ENCODE peak calls at places on chromosomes 1 and 21, in four cellular contexts. H is neuronal stem cell, Q is mesendoderm, Y is IMR-90. X is an unnamed sample.

GRCh38 chr1:39987869-39988268 is 32.9 kb downstream of the MFSD2A start:
- DNase-seq in H (no peak), Q (no peak), Y (no peak), X (no peak)

GRCh38 chr1:52741259-52741658 is 15.0 kb downstream of the ZYG11B start:
- DNase-seq in H (no peak), Q (no peak), Y (no peak), X (no peak)

GRCh38 chr1:185463011-185463410 is 146.0 kb upstream of the IVNS1ABP start:
- DNase-seq in H (no peak), Q (no peak), Y (no peak), X (no peak)

GRCh38 chr21:31862078-31862477 is 10.7 kb upstream of the HUNK start:
- DNase-seq in H (no peak), Q (no peak), Y (no peak), X (no peak)

GRCh38 chr1:207309775-207310273 is 11.7 kb upstream of the CD55 start:
- DNase-seq in H (no peak), Q (peak), Y (peak), X (no peak)

GRCh38 chr1:90840323-90840722 is 123.2 kb upstream of the BARHL2 start:
- DNase-seq in H (no peak), Q (no peak), Y (no peak), X (no peak)

GRCh38 chr1:27435566-27436203 is 43.3 kb downstream of the GPR3 start:
- DNase-seq in H (no peak), Q (no peak), Y (no peak), X (no peak)

GRCh38 chr1:31784356-31785019 is 20.3 kb upstream of the ADGRB2 start:
- DNase-seq in H (no peak), Q (no peak), Y (no peak), X (no peak)

GRCh38 chr1:231209531-231209930 is 31.5 kb upstream of the GNPAT start:
- DNase-seq in H (no peak), Q (no peak), Y (no peak), X (no peak)

GRCh38 chr1:207919523-207920210 is 8.7 kb upstream of the CD34 start:
- DNase-seq in H (no peak), Q (no peak), Y (no peak), X (no peak)

GRCh38 chr1:26693557-26694184 is 2.1 kb upstream of the ARID1A start:
- DNase-seq in H (peak), Q (peak), Y (no peak), X (no peak)

GRCh38 chr1:2810281-2810680 is 8.8 kb upstream of the TTC34 start:
- DNase-seq in H (no peak), Q (no peak), Y (no peak), X (no peak)

GRCh38 chr1:22963044-22963677 is 9.5 kb downstream of the LACTBL1 start:
- DNase-seq in H (no peak), Q (no peak), Y (no peak), X (no peak)

GRCh38 chr1:30675761-30676160 is 47.6 kb downstream of the MATN1 start:
- DNase-seq in H (no peak), Q (no peak), Y (peak), X (no peak)

GRCh38 chr1:199931666-199932377 is 95.7 kb upstream of the NR5A2 start:
- DNase-seq in H (no peak), Q (no peak), Y (no peak), X (no peak)

GRCh38 chr1:115829947-115830346 is 11.0 kb downstream of the NHLH2 start:
- DNase-seq in H (no peak), Q (peak), Y (no peak), X (no peak)

GRCh38 chr1:156025873-156026272 is 5.1 kb upstream of the SSR2 start:
- DNase-seq in H (peak), Q (peak), Y (peak), X (peak)

GRCh38 chr21:18443686-18444085 is 40.1 kb upstream of the TMPRSS15 start:
- DNase-seq in H (no peak), Q (no peak), Y (no peak), X (no peak)

GRCh38 chr1:230332429-230333088 is 93.6 kb downstream of the PGBD5 start:
- DNase-seq in H (peak), Q (peak), Y (no peak), X (no peak)

GRCh38 chr1:104294259-104294658 is 544.6 kb downstream of the AMY1C start:
- DNase-seq in H (no peak), Q (peak), Y (no peak), X (no peak)

GRCh38 chr1:204584699-204585372 is 68.6 kb downstream of the MDM4 start:
- DNase-seq in H (no peak), Q (peak), Y (no peak), X (no peak)

GRCh38 chr1:87134061-87134460 is 194.6 kb upstream of the LMO4 start:
- DNase-seq in H (no peak), Q (no peak), Y (peak), X (peak)

GRCh38 chr21:44503901-44504399 is 36.0 kb downstream of the KRTAP10-1 start:
- DNase-seq in H (no peak), Q (no peak), Y (no peak), X (no peak)

GRCh38 chr21:42466700-42467612 is 29.1 kb downstream of the RSPH1 start:
- DNase-seq in H (no peak), Q (peak), Y (peak), X (no peak)

GRCh38 chr1:175317309-175317708 is 124.7 kb upstream of the KIAA0040 start:
- DNase-seq in H (no peak), Q (peak), Y (no peak), X (no peak)

GRCh38 chr1:24909388-24909898 is 20.6 kb downstream of the RUNX3 start:
- DNase-seq in H (peak), Q (peak), Y (peak), X (peak)

DNA sequence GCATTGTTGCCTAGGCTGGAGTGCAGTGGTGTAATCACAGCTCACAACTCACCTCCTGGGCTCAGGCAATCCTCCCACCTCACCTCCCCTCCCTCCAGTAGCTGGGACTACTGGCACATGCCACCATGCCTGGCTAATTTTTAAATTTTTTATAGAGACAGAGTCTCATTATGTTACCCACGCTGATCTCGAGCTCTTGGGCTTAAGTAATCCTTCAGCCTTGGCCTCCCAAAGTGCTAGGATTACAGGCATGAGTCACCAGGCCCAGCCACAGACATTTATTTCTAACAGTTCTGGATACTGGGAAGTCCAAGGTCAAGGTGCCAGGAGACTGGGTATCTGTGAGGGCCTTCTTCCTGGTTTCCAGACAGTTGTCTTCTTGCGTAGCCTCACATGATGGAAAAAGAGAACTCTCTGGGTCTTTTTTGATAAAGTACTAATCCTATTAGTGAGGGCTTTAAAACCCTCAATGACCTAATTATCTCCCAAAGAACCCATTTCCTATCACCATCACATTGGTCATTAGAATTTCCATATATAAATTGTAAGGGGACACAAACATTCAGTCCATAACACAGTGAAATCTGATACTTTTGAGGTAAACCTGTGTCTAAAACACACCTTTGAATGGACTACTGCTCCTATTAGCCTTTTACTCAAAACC is 67.9 kb downstream of the PHACTR4 start:
- DNase-seq in H (peak), Q (peak), Y (peak), X (no peak)
- H3K27ac ChIP-seq in H (no peak), Q (no peak), Y (peak), X (no peak)

GRCh38 chr1:215005078-215005477 is 77.5 kb upstream of the KCNK2 start:
- DNase-seq in H (no peak), Q (no peak), Y (peak), X (no peak)

GRCh38 chr1:215005656-215006335 is 76.7 kb upstream of the KCNK2 start:
- DNase-seq in H (no peak), Q (no peak), Y (no peak), X (no peak)

GRCh38 chr1:215002471-215002870 is 80.1 kb upstream of the KCNK2 start:
- DNase-seq in H (no peak), Q (peak), Y (peak), X (no peak)

GRCh38 chr1:215003686-215004085 is 78.9 kb upstream of the KCNK2 start:
- DNase-seq in H (no peak), Q (peak), Y (no peak), X (no peak)

DNA sequence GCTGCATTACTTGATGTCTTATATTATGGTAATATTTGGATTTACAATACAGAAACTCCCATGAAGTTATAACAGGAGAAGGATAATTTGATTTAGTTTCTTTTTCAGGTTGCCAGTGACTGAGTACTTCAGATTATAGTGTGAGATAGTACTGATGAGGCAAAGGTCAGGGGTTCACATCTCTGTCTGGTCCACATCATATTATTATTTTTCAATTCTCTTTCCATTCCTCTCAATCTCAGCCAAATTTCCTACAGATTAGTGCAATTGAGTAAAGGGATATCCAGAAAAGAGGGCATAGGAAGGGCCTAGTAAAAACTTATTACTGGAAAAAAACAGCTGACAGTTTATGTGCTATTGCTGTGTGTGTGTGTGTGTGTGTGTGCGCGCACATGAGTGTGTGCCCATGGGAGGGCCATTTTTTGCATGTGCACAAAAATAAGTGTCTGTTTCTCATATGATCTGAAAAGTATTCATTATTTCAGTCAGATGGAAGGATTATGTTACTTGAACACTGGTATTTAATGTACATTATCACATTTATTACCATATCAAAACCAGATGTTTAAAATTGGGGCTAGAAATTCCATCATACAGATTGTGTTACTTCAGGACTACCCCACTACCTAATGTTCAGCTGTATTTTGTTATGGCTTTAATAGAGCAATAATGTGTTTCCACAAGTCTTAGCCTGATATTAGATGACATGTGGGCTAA is 78.3 kb upstream of the KCNK2 start:
- DNase-seq in H (no peak), Q (no peak), Y (no peak), X (no peak)
- H3K27ac ChIP-seq in H (no peak), Q (no peak), Y (no peak), X (no peak)

GRCh38 chr1:178672434-178672833 is 52.6 kb upstream of the RALGPS2 start:
- DNase-seq in H (no peak), Q (no peak), Y (no peak), X (no peak)
- H3K27ac ChIP-seq in H (no peak), Q (no peak), Y (no peak), X (no peak)

GRCh38 chr1:108615544-108615943 is 45.3 kb downstream of the HENMT1 start:
- DNase-seq in H (no peak), Q (no peak), Y (no peak), X (no peak)
- H3K27ac ChIP-seq in H (no peak), Q (no peak), Y (no peak), X (no peak)

GRCh38 chr21:46287541-46287940 is 1.4 kb downstream of the YBEY start:
- DNase-seq in H (no peak), Q (no peak), Y (no peak), X (no peak)

GRCh38 chr21:46285761-46286667 is at the start of gene YBEY:
- DNase-seq in H (peak), Q (peak), Y (peak), X (peak)

GRCh38 chr21:46286668-46286982 is 483 bp downstream of the YBEY start:
- DNase-seq in H (no peak), Q (no peak), Y (no peak), X (no peak)

GRCh38 chr21:46291561-46291960 is 5.4 kb downstream of the YBEY start:
- DNase-seq in H (no peak), Q (no peak), Y (no peak), X (no peak)

DNA sequence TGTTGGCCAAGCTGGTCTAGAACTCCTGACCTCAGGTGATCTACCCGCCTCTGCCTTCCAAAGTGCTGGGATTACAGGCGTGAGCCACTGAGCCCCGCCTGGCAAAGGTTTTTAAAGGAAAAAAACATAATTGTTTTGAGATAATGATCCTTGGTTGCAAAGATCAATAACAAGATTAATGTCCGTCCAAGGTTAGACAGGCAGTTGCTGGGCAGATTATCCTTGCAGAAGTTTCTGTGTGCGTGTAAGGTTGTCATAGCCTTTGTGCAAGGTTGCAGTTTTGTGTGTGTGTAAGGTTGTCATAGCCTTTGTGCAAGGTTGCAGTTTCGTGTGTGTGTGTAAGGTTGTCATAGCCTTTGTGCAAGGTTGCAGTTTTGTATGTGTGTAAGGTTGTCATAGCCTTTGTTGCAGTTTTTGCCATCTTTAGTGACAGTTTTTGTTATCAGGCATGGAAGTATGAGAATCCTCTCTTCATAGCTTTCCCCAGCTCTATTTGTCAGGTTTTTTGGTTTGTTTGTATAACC is 3.6 kb downstream of the YBEY start:
- DNase-seq in H (no peak), Q (no peak), Y (no peak), X (no peak)
- H3K27ac ChIP-seq in H (no peak), Q (no peak), Y (no peak), X (no peak)

GRCh38 chr1:9593492-9594465 is 5.1 kb downstream of the TMEM201 start:
- DNase-seq in H (peak), Q (peak), Y (peak), X (no peak)

GRCh38 chr1:9593147-9593491 is 4.4 kb downstream of the TMEM201 start:
- DNase-seq in H (no peak), Q (no peak), Y (no peak), X (no peak)

GRCh38 chr1:9595968-9596340 is 7.2 kb downstream of the TMEM201 start:
- DNase-seq in H (no peak), Q (no peak), Y (no peak), X (no peak)

GRCh38 chr1:9595156-9595967 is 6.7 kb downstream of the TMEM201 start:
- DNase-seq in H (no peak), Q (no peak), Y (no peak), X (no peak)

GRCh38 chr1:9594471-9595155 is 5.9 kb downstream of the TMEM201 start:
- DNase-seq in H (no peak), Q (no peak), Y (no peak), X (no peak)
- H3K27ac ChIP-seq in H (peak), Q (no peak), Y (no peak), X (no peak)

GRCh38 chr1:201059871-201060555 is 36.5 kb upstream of the KIF21B start:
- DNase-seq in H (no peak), Q (no peak), Y (no peak), X (no peak)
- H3K27ac ChIP-seq in H (no peak), Q (no peak), Y (no peak), X (no peak)

DNA sequence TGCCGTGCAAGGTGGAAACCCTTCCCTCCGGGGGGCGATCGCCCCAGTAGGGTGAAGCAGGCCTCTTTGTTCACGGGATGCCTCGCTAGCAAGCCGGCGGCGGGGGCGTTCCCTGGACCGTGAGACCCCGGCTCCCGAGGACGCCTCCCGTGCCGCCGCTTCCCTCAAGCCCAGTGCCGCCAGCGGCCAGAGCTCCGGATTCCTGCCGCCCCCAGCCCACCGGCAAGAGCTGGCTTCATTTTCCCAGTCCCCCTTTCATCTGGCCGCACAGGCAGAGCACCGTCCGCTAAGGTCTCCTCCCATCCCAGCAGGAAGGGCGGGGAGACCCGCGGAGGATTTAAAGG is 16.3 kb downstream of the IER5 start:
- DNase-seq in H (peak), Q (peak), Y (no peak), X (no peak)
- H3K27ac ChIP-seq in H (peak), Q (peak), Y (peak), X (peak)

X was measured in substantia nigra.